ENCODE peak calls at places on chromosomes 6 and 20, in seven cellular contexts. One of them, this sample, is unnamed.

GRCh38 chr6:70108230-70108629 is 194.7 kb downstream of the COL9A1 start:
- DNase-seq in type B pancreatic cell: no peak
- DNase-seq in GDM1: no peak
- DNase-seq in M059J: peak
- DNase-seq in HFF-Myc: no peak
- DNase-seq in fibroblast of pulmonary artery: peak
- DNase-seq in effector CD4-positive, alpha-beta T cell: no peak
- DNase-seq in this sample: peak

GRCh38 chr6:139376604-139377218 is 2.3 kb upstream of the CITED2 start:
- DNase-seq in type B pancreatic cell: no peak
- DNase-seq in GDM1: no peak
- DNase-seq in M059J: peak
- DNase-seq in HFF-Myc: no peak
- DNase-seq in fibroblast of pulmonary artery: peak
- DNase-seq in effector CD4-positive, alpha-beta T cell: no peak
- DNase-seq in this sample: no peak

GRCh38 chr20:20373046-20373706 is 5.3 kb downstream of the INSM1 start:
- DNase-seq in type B pancreatic cell: no peak
- DNase-seq in GDM1: no peak
- DNase-seq in M059J: peak
- DNase-seq in HFF-Myc: peak
- DNase-seq in fibroblast of pulmonary artery: peak
- DNase-seq in effector CD4-positive, alpha-beta T cell: no peak
- DNase-seq in this sample: no peak

GRCh38 chr6:31870385-31870921 is 7.8 kb upstream of the NEU1 start:
- DNase-seq in type B pancreatic cell: no peak
- DNase-seq in GDM1: no peak
- DNase-seq in M059J: no peak
- DNase-seq in HFF-Myc: no peak
- DNase-seq in fibroblast of pulmonary artery: no peak
- DNase-seq in effector CD4-positive, alpha-beta T cell: no peak
- DNase-seq in this sample: no peak

GRCh38 chr6:43931201-43931600 is 161.2 kb downstream of the VEGFA start:
- DNase-seq in type B pancreatic cell: no peak
- DNase-seq in GDM1: no peak
- DNase-seq in M059J: no peak
- DNase-seq in HFF-Myc: no peak
- DNase-seq in fibroblast of pulmonary artery: no peak
- DNase-seq in effector CD4-positive, alpha-beta T cell: no peak
- DNase-seq in this sample: no peak

GRCh38 chr6:27809939-27810767 is 102.0 kb downstream of the OR2B2 start:
- DNase-seq in type B pancreatic cell: no peak
- DNase-seq in GDM1: peak
- DNase-seq in M059J: peak
- DNase-seq in HFF-Myc: peak
- DNase-seq in fibroblast of pulmonary artery: peak
- DNase-seq in effector CD4-positive, alpha-beta T cell: peak
- DNase-seq in this sample: no peak

GRCh38 chr20:17795449-17796095 is 95.8 kb downstream of the BANF2 start:
- DNase-seq in type B pancreatic cell: no peak
- DNase-seq in GDM1: no peak
- DNase-seq in M059J: no peak
- DNase-seq in HFF-Myc: no peak
- DNase-seq in fibroblast of pulmonary artery: no peak
- DNase-seq in effector CD4-positive, alpha-beta T cell: no peak
- DNase-seq in this sample: no peak

GRCh38 chr6:29685718-29686326 is 4.9 kb upstream of the ZFP57 start:
- DNase-seq in type B pancreatic cell: no peak
- DNase-seq in GDM1: no peak
- DNase-seq in M059J: peak
- DNase-seq in HFF-Myc: no peak
- DNase-seq in fibroblast of pulmonary artery: peak
- DNase-seq in effector CD4-positive, alpha-beta T cell: no peak
- DNase-seq in this sample: peak

GRCh38 chr20:13142143-13142542 is 78.9 kb upstream of the ISM1 start:
- DNase-seq in type B pancreatic cell: no peak
- DNase-seq in GDM1: peak
- DNase-seq in M059J: peak
- DNase-seq in HFF-Myc: peak
- DNase-seq in fibroblast of pulmonary artery: no peak
- DNase-seq in effector CD4-positive, alpha-beta T cell: no peak
- DNase-seq in this sample: no peak

This sample was measured in WERI-Rb-1.